ENCODE peak calls at places on chromosomes 2 and 18, in four cellular contexts. S is NCI-H510A treated with DMSO at 0.1 percent for 48 hours; U is stimulated activated CD8-positive, alpha-beta memory T cell treated with anti-CD3 and anti-CD28 coated beads, Interleukin-7, amount 100 ng/mL, for 1 hour; G is HuH-7.5. O is an unnamed sample.

GRCh38 chr2:218291934-218292699 is at the start of gene TMBIM1:
- DNase-seq in G (peak), S (peak), U (peak), O (peak)

GRCh38 chr2:52882974-52883373 is 884.6 kb upstream of the CHAC2 start:
- DNase-seq in G (no peak), S (no peak), U (no peak), O (no peak)

GRCh38 chr2:224668123-224668909 is 47.8 kb downstream of the CCDC195 start:
- DNase-seq in S (no peak), G (no peak), U (no peak), O (no peak)

GRCh38 chr2:191333911-191334357 is 88.7 kb downstream of the MYO1B start:
- DNase-seq in G (no peak), U (no peak), S (no peak), O (peak)

GRCh38 chr2:181275643-181276070 is 181.5 kb upstream of the ITGA4 start:
- DNase-seq in U (no peak), S (no peak), G (no peak), O (no peak)

GRCh38 chr2:241217320-241218031 is 29.0 kb downstream of the ANO7 start:
- DNase-seq in S (peak), G (peak), U (no peak), O (peak)

GRCh38 chr2:204670124-204670523 is 124.8 kb downstream of the PARD3B start:
- DNase-seq in S (no peak), G (peak), U (no peak), O (no peak)

GRCh38 chr2:161123531-161124030 is 36.6 kb upstream of the TANK start:
- DNase-seq in U (no peak), G (no peak), S (peak), O (no peak)

GRCh38 chr2:172046080-172046678 is 39.1 kb upstream of the DLX1 start:
- DNase-seq in S (no peak), G (no peak), U (no peak), O (peak)

GRCh38 chr18:57864615-57865121 is 61.6 kb upstream of the ATP8B1 start:
- DNase-seq in S (no peak), G (no peak), U (no peak), O (no peak)

GRCh38 chr2:241272298-241272721 is 43.2 kb downstream of the HDLBP start:
- DNase-seq in U (no peak), S (no peak), G (no peak), O (peak)

GRCh38 chr2:11746376-11746806 is at the start of gene LPIN1:
- DNase-seq in U (peak), G (peak), S (peak), O (peak)

GRCh38 chr2:73114273-73114867 is 1.6 kb upstream of the RAB11FIP5 start:
- DNase-seq in S (peak), U (no peak), G (no peak), O (no peak)

GRCh38 chr2:45937990-45938389 is 286.5 kb downstream of the PRKCE start:
- DNase-seq in G (no peak), U (no peak), S (no peak), O (no peak)

GRCh38 chr2:48253301-48253700 is 276.7 kb upstream of the STON1 start:
- DNase-seq in G (no peak), U (no peak), S (no peak), O (no peak)

GRCh38 chr2:74205586-74205985 is 7.2 kb downstream of the MTHFD2 start:
- DNase-seq in S (no peak), U (no peak), G (no peak), O (peak)

GRCh38 chr2:43430489-43430888 is 165.3 kb downstream of the THADA start:
- DNase-seq in S (no peak), U (no peak), G (no peak), O (no peak)

GRCh38 chr18:77071711-77072292 is 60.8 kb downstream of the MBP start:
- DNase-seq in U (peak), S (peak), G (no peak), O (peak)

O was measured in myocyte.